ENCODE peak calls at places on chromosomes 13 and 19, in four cellular contexts. C, B, U and R are unnamed samples.

GRCh38 chr19:44530777-44531176 is 1.3 kb upstream of the CEACAM20 start:
- DNase-seq in C (no peak), B (no peak), U (peak), R (peak)

GRCh38 chr19:50649433-50650391 is at the start of gene C19orf81:
- DNase-seq in C (no peak), B (no peak), U (peak), R (no peak)

GRCh38 chr13:71758823-71759222 is 108.2 kb downstream of the DACH1 start:
- DNase-seq in C (no peak), B (no peak), U (no peak), R (no peak)

GRCh38 chr13:45393941-45394570 is 24.1 kb downstream of the SLC25A30 start:
- DNase-seq in C (peak), B (peak), U (peak), R (no peak)

GRCh38 chr13:26168276-26168814 is 53.8 kb downstream of the RNF6 start:
- DNase-seq in C (peak), B (no peak), U (peak), R (no peak)

GRCh38 chr13:105918842-105919741 is 616.4 kb downstream of the EFNB2 start:
- DNase-seq in C (peak), B (peak), U (peak), R (no peak)

GRCh38 chr13:77565635-77566034 is 30.1 kb downstream of the SCEL start:
- DNase-seq in C (no peak), B (peak), U (peak), R (no peak)

GRCh38 chr13:28449826-28450773 is 44.8 kb downstream of the FLT1 start:
- DNase-seq in C (no peak), B (no peak), U (no peak), R (no peak)

GRCh38 chr19:43675269-43675879 is 5.4 kb upstream of the PLAUR start:
- DNase-seq in C (no peak), B (peak), U (no peak), R (no peak)

GRCh38 chr19:13103961-13104847 is 1.5 kb upstream of the LYL1 start:
- DNase-seq in C (no peak), B (no peak), U (peak), R (no peak)

GRCh38 chr13:79128158-79128557 is 277.9 kb downstream of the RBM26 start:
- DNase-seq in C (no peak), B (peak), U (peak), R (no peak)

GRCh38 chr19:1942934-1943555 is 2.1 kb downstream of the CSNK1G2 start:
- DNase-seq in C (no peak), B (no peak), U (no peak), R (no peak)

GRCh38 chr19:5719274-5719960 is 529 bp downstream of the LONP1 start:
- DNase-seq in C (no peak), B (peak), U (peak), R (no peak)

GRCh38 chr19:35141627-35142401 is 1.2 kb upstream of the FXYD7 start:
- DNase-seq in C (no peak), B (no peak), U (no peak), R (no peak)

GRCh38 chr13:63184693-63185092 is 1769.0 kb upstream of the PCDH20 start:
- DNase-seq in C (no peak), B (no peak), U (no peak), R (no peak)

GRCh38 chr19:2540646-2541454 is 64.9 kb downstream of the GADD45B start:
- DNase-seq in C (peak), B (peak), U (no peak), R (peak)

GRCh38 chr19:51690359-51691121 is 2.6 kb upstream of the SPACA6 start:
- DNase-seq in C (peak), B (peak), U (peak), R (no peak)

GRCh38 chr19:29800086-29800825 is 11.5 kb upstream of the CCNE1 start:
- DNase-seq in C (no peak), B (no peak), U (no peak), R (no peak)

GRCh38 chr13:43572601-43573360 is 214.0 kb downstream of the ENOX1 start:
- DNase-seq in C (no peak), B (peak), U (no peak), R (peak)

GRCh38 chr19:37997911-37998344 is 90.9 kb downstream of the SIPA1L3 start:
- DNase-seq in C (peak), B (peak), U (peak), R (peak)

GRCh38 chr19:50204811-50205675 is 1.6 kb downstream of the MYH14 start:
- DNase-seq in C (no peak), B (no peak), U (no peak), R (no peak)

GRCh38 chr13:102141625-102142472 is 260.0 kb downstream of the FGF14 start:
- DNase-seq in C (no peak), B (no peak), U (peak), R (peak)

GRCh38 chr13:36945078-36945477 is 25.0 kb upstream of the SMAD9 start:
- DNase-seq in C (no peak), B (no peak), U (no peak), R (no peak)

GRCh38 chr13:89029062-89029461 is 1357.9 kb downstream of the SLITRK5 start:
- DNase-seq in C (no peak), B (no peak), U (no peak), R (no peak)

GRCh38 chr13:106295971-106296370 is 239.5 kb downstream of the EFNB2 start:
- DNase-seq in C (no peak), B (no peak), U (peak), R (no peak)

GRCh38 chr19:35719402-35720162 is 1.8 kb downstream of the KMT2B start:
- DNase-seq in C (no peak), B (no peak), U (no peak), R (no peak)

GRCh38 chr19:13057147-13057572 is 45.5 kb downstream of the LYL1 start:
- DNase-seq in C (no peak), B (no peak), U (no peak), R (no peak)

GRCh38 chr19:17846146-17846545 is 1.6 kb downstream of the JAK3 start:
- DNase-seq in C (no peak), B (no peak), U (no peak), R (no peak)

GRCh38 chr13:65656740-65657329 is 1573.3 kb downstream of the PCDH9 start:
- DNase-seq in C (no peak), B (no peak), U (peak), R (no peak)

GRCh38 chr13:82634946-82635345 is 1247.3 kb downstream of the SLITRK1 start:
- DNase-seq in C (no peak), B (peak), U (no peak), R (no peak)

GRCh38 chr19:28154077-28154476 is 1058.9 kb downstream of the UQCRFS1 start:
- DNase-seq in C (no peak), B (no peak), U (no peak), R (no peak)

GRCh38 chr19:30154410-30154809 is 212.4 kb downstream of the URI1 start:
- DNase-seq in C (no peak), B (no peak), U (no peak), R (no peak)

GRCh38 chr13:94431987-94432386 is 47.5 kb downstream of the DCT start:
- DNase-seq in C (no peak), B (no peak), U (no peak), R (no peak)

GRCh38 chr19:30719991-30720329 is 347.8 kb downstream of the ZNF536 start:
- DNase-seq in C (peak), B (peak), U (no peak), R (no peak)

GRCh38 chr13:42272776-42273175 is 824 bp downstream of the AKAP11 start:
- DNase-seq in C (no peak), B (no peak), U (no peak), R (no peak)

GRCh38 chr13:42275506-42275905 is 3.6 kb downstream of the AKAP11 start:
- DNase-seq in C (no peak), B (peak), U (no peak), R (no peak)

GRCh38 chr13:42276683-42277082 is 4.7 kb downstream of the AKAP11 start:
- DNase-seq in C (no peak), B (no peak), U (no peak), R (no peak)

GRCh38 chr13:42275098-42275471 is 3.1 kb downstream of the AKAP11 start:
- DNase-seq in C (no peak), B (no peak), U (peak), R (no peak)

GRCh38 chr13:42274386-42275097 is 2.6 kb downstream of the AKAP11 start:
- DNase-seq in C (no peak), B (no peak), U (no peak), R (no peak)
- H3K4me3 ChIP-seq in C (no peak), B (no peak), U (no peak), R (no peak)

GRCh38 chr13:75760182-75760981 is 124.3 kb downstream of the LMO7 start:
- DNase-seq in C (no peak), B (peak), U (no peak), R (no peak)
- TF ChIP-seq CTCF in C (no peak), B (peak), U (no peak), R (no peak)

DNA sequence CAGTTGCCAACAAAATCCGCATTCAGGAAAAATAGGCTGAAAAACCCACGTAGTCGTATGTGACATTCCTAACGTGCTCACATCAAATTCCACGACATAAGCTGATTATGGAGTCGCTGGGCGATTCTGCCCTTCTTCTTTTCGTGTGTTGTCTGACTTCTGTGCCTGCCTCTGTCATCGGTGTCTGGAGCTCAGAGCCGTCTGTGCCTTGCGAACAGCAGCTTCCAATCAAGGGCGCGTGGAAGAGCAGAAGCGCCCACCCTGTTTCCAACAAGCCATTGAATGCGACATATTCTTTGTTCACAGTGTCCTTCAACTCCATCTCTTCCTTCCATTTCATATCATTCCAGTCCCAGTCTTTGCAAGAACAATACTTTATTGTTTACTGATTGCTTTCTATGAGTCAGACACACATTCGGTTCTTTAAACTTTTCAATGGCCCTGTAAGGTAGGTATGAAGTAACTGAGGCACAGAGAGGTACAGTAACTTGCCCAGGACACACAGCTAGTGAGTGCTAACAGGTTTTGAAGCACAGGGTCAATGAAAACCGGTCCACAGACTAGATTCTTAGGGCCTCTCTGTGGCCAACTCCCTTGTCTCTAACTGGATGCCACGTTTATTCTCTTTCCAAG is 8.1 kb upstream of the ZNF507 start:
- DNase-seq in C (no peak), B (no peak), U (no peak), R (no peak)
- H3K4me3 ChIP-seq in C (no peak), B (no peak), U (no peak), R (no peak)

GRCh38 chr19:16066611-16067104 is 9.6 kb upstream of the TPM4 start:
- DNase-seq in C (no peak), B (peak), U (peak), R (no peak)
- TF ChIP-seq CTCF in C (no peak), B (no peak), U (peak), R (peak)

GRCh38 chr13:99970761-99971575 is 599 bp downstream of the ZIC5 start:
- DNase-seq in C (no peak), B (no peak), U (peak), R (no peak)
- H3K4me3 ChIP-seq in C (no peak), B (no peak), U (peak), R (peak)

GRCh38 chr19:58007285-58007684 is 4.7 kb upstream of the ZNF606 start:
- DNase-seq in C (no peak), B (no peak), U (peak), R (no peak)
- TF ChIP-seq CTCF in C (no peak), B (no peak), U (no peak), R (no peak)

GRCh38 chr13:112713517-112714253 is 23.8 kb downstream of the ATP11A start:
- DNase-seq in C (no peak), B (no peak), U (no peak), R (no peak)

GRCh38 chr13:112710855-112711527 is 21.2 kb downstream of the ATP11A start:
- DNase-seq in C (no peak), B (no peak), U (peak), R (no peak)

GRCh38 chr13:112711528-112712265 is 21.9 kb downstream of the ATP11A start:
- DNase-seq in C (peak), B (peak), U (peak), R (peak)

GRCh38 chr13:112714366-112714765 is 24.5 kb downstream of the ATP11A start:
- DNase-seq in C (no peak), B (no peak), U (no peak), R (no peak)

DNA sequence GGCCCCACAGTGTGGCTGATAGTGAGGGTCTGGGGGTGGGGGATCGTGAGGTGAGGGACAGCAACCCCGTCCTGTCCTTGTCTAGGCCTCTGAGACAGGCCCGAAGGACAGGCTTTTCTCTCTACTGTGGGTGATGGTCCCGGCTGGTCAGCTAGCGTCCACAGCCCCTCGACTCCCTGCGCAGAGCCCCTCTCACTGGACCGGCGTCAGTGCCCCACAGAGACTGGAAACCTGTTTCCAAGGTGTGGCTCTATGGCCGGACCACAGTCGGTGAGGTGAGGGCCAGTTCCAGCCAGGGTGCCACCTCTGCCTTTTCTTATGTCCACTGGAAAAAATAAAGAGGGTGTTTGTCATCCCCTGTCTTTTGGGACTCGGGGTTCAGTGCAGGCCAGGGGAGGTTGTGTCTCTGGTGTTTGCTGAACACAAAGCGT is 22.6 kb downstream of the ATP11A start:
- DNase-seq in C (no peak), B (no peak), U (no peak), R (no peak)
- H3K4me3 ChIP-seq in C (no peak), B (no peak), U (no peak), R (no peak)